ENCODE peak calls at places on chromosomes 7 and 10, in seven cellular contexts. E is head of caudate nucleus; W is effector CD4-positive, alpha-beta T cell; J is retinal pigment epithelial cell; G is GM18507; F is caudate nucleus; K is psoas muscle. U is an unnamed sample.

GRCh38 chr10:83994351-83994750 is 145.0 kb upstream of the GHITM start:
- DNase-seq in G (no peak), W (no peak), J (no peak), F (no peak), K (no peak), E (no peak), U (no peak)

GRCh38 chr7:105769951-105770628 is 106.3 kb downstream of the ATXN7L1 start:
- DNase-seq in W (no peak), K (no peak), G (no peak), E (peak), F (no peak), J (no peak), U (peak)

GRCh38 chr7:618539-619355 is 99.1 kb upstream of the PDGFA start:
- DNase-seq in W (peak), J (no peak), K (no peak), G (no peak), E (no peak), F (no peak), U (no peak)

GRCh38 chr10:3532644-3533043 is 252.4 kb downstream of the KLF6 start:
- DNase-seq in J (no peak), E (no peak), G (no peak), K (no peak), F (no peak), W (no peak), U (no peak)

GRCh38 chr10:44962870-44963738 is 3.5 kb downstream of the RASSF4 start:
- DNase-seq in E (peak), F (peak), G (no peak), J (no peak), W (no peak), K (peak), U (no peak)

GRCh38 chr10:117214401-117214800 is 17.1 kb downstream of the KCNK18 start:
- DNase-seq in G (no peak), J (no peak), W (no peak), E (no peak), K (no peak), F (no peak), U (no peak)

GRCh38 chr7:95794917-95795515 is 22.7 kb downstream of the DYNC1I1 start:
- DNase-seq in F (no peak), G (no peak), K (no peak), J (no peak), W (no peak), E (no peak), U (peak)

GRCh38 chr10:92691591-92692084 is 1.9 kb downstream of the HHEX start:
- DNase-seq in E (peak), K (peak), W (no peak), J (no peak), G (no peak), F (no peak), U (no peak)

GRCh38 chr10:22391605-22392004 is 46.3 kb downstream of the SPAG6 start:
- DNase-seq in E (no peak), K (no peak), G (no peak), F (no peak), J (no peak), W (no peak), U (no peak)